ENCODE peak calls at places on chromosomes 2 and 18, in four cellular contexts. P is H1, N is HepG2, Y is GM12878. R is an unnamed sample.

GRCh38 chr2:10626837-10627236 is 62.9 kb downstream of the NOL10 start:
- DNase-seq in Y (no peak), N (no peak), P (no peak), R (no peak)

GRCh38 chr2:15168116-15168515 is 393.0 kb downstream of the NBAS start:
- DNase-seq in Y (no peak), P (no peak), N (peak), R (no peak)

GRCh38 chr18:79118797-79119196 is 49.6 kb downstream of the ATP9B start:
- DNase-seq in Y (no peak), N (no peak), P (no peak), R (no peak)

GRCh38 chr2:68435605-68436004 is 31.5 kb downstream of the FBXO48 start:
- DNase-seq in Y (no peak), N (no peak), P (no peak), R (no peak)

GRCh38 chr2:231781798-231782726 is 980 bp upstream of the PDE6D start:
- DNase-seq in N (no peak), P (no peak), Y (peak), R (peak)

GRCh38 chr2:134140251-134140661 is 113.6 kb upstream of the MGAT5 start:
- DNase-seq in N (no peak), Y (no peak), P (no peak), R (no peak)

GRCh38 chr2:207792244-207792785 is 22.6 kb upstream of the FZD5 start:
- DNase-seq in Y (no peak), P (no peak), N (peak), R (peak)

GRCh38 chr2:149606251-149606811 is 18.8 kb upstream of the MMADHC start:
- DNase-seq in Y (no peak), P (no peak), N (no peak), R (no peak)

GRCh38 chr2:85744771-85745601 is 8.8 kb upstream of the ATOH8 start:
- DNase-seq in P (no peak), N (no peak), Y (no peak), R (no peak)

GRCh38 chr18:68394705-68395104 is 320.2 kb downstream of the TMX3 start:
- DNase-seq in N (no peak), P (no peak), Y (no peak), R (no peak)

GRCh38 chr2:47288864-47289263 is 114.1 kb upstream of the MSH2 start:
- DNase-seq in P (no peak), Y (no peak), N (no peak), R (no peak)

GRCh38 chr2:50752228-50752627 is 279.7 kb downstream of the NRXN1 start:
- DNase-seq in N (no peak), P (no peak), Y (no peak), R (no peak)

GRCh38 chr2:15302154-15302553 is 259.0 kb downstream of the NBAS start:
- DNase-seq in P (no peak), N (no peak), Y (no peak), R (peak)

GRCh38 chr2:42975358-42975717 is 183.0 kb upstream of the HAAO start:
- DNase-seq in Y (no peak), N (no peak), P (no peak), R (no peak)

GRCh38 chr2:191039616-191040015 is 25.6 kb upstream of the STAT1 start:
- DNase-seq in P (no peak), Y (no peak), N (no peak), R (no peak)

GRCh38 chr2:48496867-48497266 is 33.1 kb upstream of the STON1 start:
- DNase-seq in P (no peak), Y (no peak), N (no peak), R (no peak)

GRCh38 chr18:28974504-28974903 is 797.6 kb upstream of the CDH2 start:
- DNase-seq in N (no peak), Y (no peak), P (no peak), R (no peak)

GRCh38 chr2:189830510-189830909 is 46.3 kb downstream of the PMS1 start:
- DNase-seq in N (no peak), P (no peak), Y (no peak), R (no peak)

GRCh38 chr2:218829868-218830451 is 1.6 kb downstream of the PRKAG3 start:
- DNase-seq in P (no peak), N (no peak), Y (no peak), R (no peak)

GRCh38 chr2:54387592-54387991 is 68.5 kb upstream of the SPTBN1 start:
- DNase-seq in Y (no peak), N (no peak), P (no peak), R (no peak)

GRCh38 chr2:290090-290722 is 2.3 kb upstream of the ALKAL2 start:
- DNase-seq in N (peak), P (peak), Y (no peak), R (peak)

GRCh38 chr18:10449396-10449795 is 5.0 kb upstream of the APCDD1 start:
- DNase-seq in Y (no peak), N (no peak), P (no peak), R (no peak)

GRCh38 chr2:236636714-236637485 is 67.3 kb downstream of the ACKR3 start:
- DNase-seq in P (no peak), N (no peak), Y (no peak), R (no peak)

GRCh38 chr18:33578371-33579146 is 540 bp downstream of the ASXL3 start:
- DNase-seq in N (peak), P (peak), Y (no peak), R (no peak)

GRCh38 chr2:30511122-30512083 is 64.4 kb downstream of the LCLAT1 start:
- DNase-seq in N (peak), P (no peak), Y (no peak), R (peak)

GRCh38 chr2:230537531-230537976 is 121.6 kb downstream of the SP100 start:
- DNase-seq in P (no peak), N (no peak), Y (peak), R (no peak)

GRCh38 chr2:3636586-3637310 is 21.3 kb upstream of the ALLC start:
- DNase-seq in P (peak), Y (no peak), N (no peak), R (no peak)

GRCh38 chr2:96773922-96774321 is 13.2 kb downstream of the CNNM4 start:
- DNase-seq in P (no peak), N (no peak), Y (no peak), R (no peak)

GRCh38 chr2:106581755-106582430 is 94.7 kb downstream of the CD8B2 start:
- DNase-seq in P (peak), Y (no peak), N (peak), R (peak)

GRCh38 chr2:187395276-187396015 is 52.6 kb downstream of the CALCRL start:
- DNase-seq in P (no peak), N (no peak), Y (no peak), R (no peak)

GRCh38 chr2:138814123-138814883 is 34.1 kb upstream of the NXPH2 start:
- DNase-seq in P (no peak), N (peak), Y (no peak), R (no peak)

GRCh38 chr2:97760480-97761049 is 47.2 kb downstream of the ZAP70 start:
- DNase-seq in P (no peak), Y (no peak), N (no peak), R (no peak)

GRCh38 chr2:82650038-82650437 is 1809.0 kb downstream of the SUCLG1 start:
- DNase-seq in P (no peak), Y (no peak), N (no peak), R (no peak)

GRCh38 chr2:112480540-112481049 is 1.4 kb upstream of the TTL start:
- DNase-seq in N (peak), Y (no peak), P (no peak), R (peak)

GRCh38 chr2:12050381-12050780 is 303.9 kb downstream of the LPIN1 start:
- DNase-seq in Y (no peak), N (peak), P (no peak), R (peak)

GRCh38 chr2:156817430-156817829 is 381.3 kb downstream of the GPD2 start:
- DNase-seq in P (no peak), Y (no peak), N (no peak), R (no peak)

DNA sequence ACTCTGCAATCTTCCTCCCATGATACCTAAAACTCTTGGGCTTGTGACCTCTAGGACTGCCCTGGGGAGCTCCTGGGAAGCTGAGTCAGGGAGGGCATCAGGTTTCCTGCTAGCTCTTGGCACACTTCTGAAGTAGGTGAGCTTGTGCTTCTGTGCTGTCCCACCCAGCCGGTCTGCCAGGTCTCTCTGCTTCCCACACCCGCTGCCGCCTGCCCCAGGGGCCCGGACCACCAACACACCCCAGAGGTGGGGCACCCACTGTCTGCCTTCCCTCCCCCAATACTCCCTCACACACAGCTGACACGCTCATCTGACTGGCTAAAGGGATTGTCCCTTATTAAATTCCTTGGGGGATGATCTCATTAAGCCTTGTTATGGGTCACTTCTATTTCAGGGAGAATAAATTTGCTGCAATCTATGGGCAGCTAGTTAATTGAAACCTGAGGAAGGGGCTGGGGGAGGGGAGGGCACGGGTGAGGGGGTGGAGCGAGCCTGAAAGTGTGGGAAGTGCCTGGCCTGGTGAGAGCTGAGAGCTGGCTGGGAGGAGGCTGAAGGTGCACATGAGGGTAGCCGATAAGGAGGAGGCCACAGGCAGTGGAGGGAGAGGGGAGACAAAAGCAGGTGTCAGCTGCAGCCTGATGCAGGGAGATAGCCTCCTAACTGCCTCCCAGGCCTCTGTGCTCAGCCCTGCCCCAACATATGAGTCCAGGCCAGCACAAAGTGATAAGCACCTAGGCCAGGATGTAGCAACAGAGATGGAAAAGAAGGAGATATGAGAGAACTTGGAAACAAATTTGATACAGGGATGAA is 48.8 kb downstream of the HAUS1 start:
- DNase-seq in P (peak), Y (no peak), N (no peak), R (peak)
- TF ChIP-seq HDAC6 in P (no peak), Y (no peak), N (no peak), R (no peak)

GRCh38 chr2:181742908-181743722 is 62.8 kb upstream of the NEUROD1 start:
- DNase-seq in Y (peak), N (peak), P (no peak), R (no peak)
- TF ChIP-seq HDAC6 in Y (no peak), N (no peak), P (no peak), R (no peak)

GRCh38 chr18:58044370-58045264 is 591 bp downstream of the NEDD4L start:
- DNase-seq in P (peak), N (no peak), Y (no peak), R (peak)
- TF ChIP-seq HDAC6 in P (no peak), N (no peak), Y (no peak), R (no peak)

DNA sequence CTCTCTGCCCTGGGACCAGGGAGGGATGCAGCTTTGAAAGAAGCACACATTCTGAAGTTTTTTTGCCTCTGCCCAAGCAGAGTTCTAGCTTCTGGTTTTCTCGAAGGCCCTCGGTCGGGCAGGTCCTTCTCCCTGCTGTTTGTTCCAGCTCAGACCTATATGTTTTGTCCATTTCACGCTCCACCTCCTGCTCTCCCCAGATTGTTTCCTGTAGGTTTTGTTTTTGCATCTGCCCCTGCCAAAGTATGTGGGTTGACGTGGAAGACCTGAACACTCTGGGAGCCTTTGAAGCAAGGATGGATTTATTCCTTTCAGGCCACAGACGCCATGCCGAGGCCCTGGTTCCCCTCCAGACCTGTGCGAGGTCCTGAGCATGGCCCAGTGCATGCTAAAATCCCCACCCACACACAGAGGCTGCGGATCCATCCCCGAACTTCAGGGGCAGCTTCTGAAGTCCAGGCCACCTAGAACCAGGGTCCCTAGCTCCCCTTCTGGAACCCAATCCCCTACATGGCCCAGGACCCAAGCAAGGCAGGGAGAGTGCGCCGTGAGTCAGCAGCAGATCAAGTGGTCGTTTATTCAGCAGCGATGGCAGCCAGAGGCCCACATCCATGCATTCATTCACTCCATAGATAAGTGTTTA is 205.4 kb downstream of the KLHL29 start:
- DNase-seq in P (no peak), N (no peak), Y (no peak), R (no peak)
- TF ChIP-seq HDAC6 in P (no peak), N (no peak), Y (no peak), R (no peak)